ENCODE peak calls at places on chromosomes 1 and 21, in six cellular contexts. N is K562, V is choroid plexus epithelial cell, O is GM12864, G is OCI-LY7, R is thoracic aorta. U is an unnamed sample.

GRCh38 chr1:114485286-114485685 is 25.7 kb downstream of the TRIM33 start:
- DNase-seq in V (peak), G (no peak), R (no peak), O (no peak), N (no peak), U (peak)

GRCh38 chr1:173406783-173407230 is 70.3 kb upstream of the PRDX6 start:
- DNase-seq in V (no peak), R (no peak), G (peak), N (no peak), O (no peak), U (no peak)

GRCh38 chr1:176996455-176997090 is 167.9 kb downstream of the ASTN1 start:
- DNase-seq in V (peak), N (no peak), G (no peak), R (no peak), O (no peak), U (peak)

GRCh38 chr1:39103321-39104157 is 77.4 kb downstream of the NDUFS5 start:
- DNase-seq in G (no peak), R (no peak), V (peak), O (no peak), N (no peak), U (peak)

GRCh38 chr1:109228167-109228566 is 14.4 kb downstream of the SARS1 start:
- DNase-seq in O (no peak), R (no peak), V (peak), G (no peak), N (no peak), U (no peak)

GRCh38 chr1:57551476-57551875 is 127.6 kb upstream of the DAB1 start:
- DNase-seq in V (no peak), G (no peak), R (no peak), O (no peak), N (no peak), U (no peak)

GRCh38 chr1:4796999-4797375 is 142.6 kb downstream of the AJAP1 start:
- DNase-seq in G (peak), N (no peak), R (no peak), O (no peak), V (no peak), U (no peak)

GRCh38 chr1:166907763-166908162 is 31.7 kb upstream of the TADA1 start:
- DNase-seq in G (peak), O (peak), N (no peak), R (no peak), V (no peak), U (no peak)

GRCh38 chr1:48405400-48405799 is 66.6 kb downstream of the SPATA6 start:
- DNase-seq in O (no peak), G (no peak), V (no peak), N (no peak), R (no peak), U (peak)

GRCh38 chr1:225763815-225764548 is 13.6 kb upstream of the SRP9 start:
- DNase-seq in G (no peak), O (no peak), R (no peak), V (peak), N (no peak), U (peak)

GRCh38 chr21:44802396-44803153 is 955 bp upstream of the UBE2G2 start:
- DNase-seq in O (no peak), R (no peak), N (peak), V (peak), G (peak), U (no peak)
- TF ChIP-seq CTCF in O (no peak), R (no peak), N (peak), V (no peak), G (peak), U (no peak)

GRCh38 chr21:44461438-44462089 is 6.3 kb downstream of the LRRC3 start:
- DNase-seq in N (peak), V (no peak), G (no peak), O (no peak), R (no peak), U (no peak)
- TF ChIP-seq CTCF in N (peak), V (no peak), G (no peak), O (no peak), R (no peak), U (no peak)

GRCh38 chr1:19067912-19068638 is 111.6 kb upstream of the IFFO2 start:
- DNase-seq in O (no peak), N (no peak), G (no peak), V (no peak), R (no peak), U (no peak)

GRCh38 chr1:19066248-19066873 is 109.9 kb upstream of the IFFO2 start:
- DNase-seq in N (no peak), G (no peak), V (no peak), O (no peak), R (no peak), U (no peak)

GRCh38 chr1:19066874-19067186 is 110.4 kb upstream of the IFFO2 start:
- DNase-seq in V (no peak), O (no peak), G (no peak), R (no peak), N (no peak), U (no peak)

GRCh38 chr1:19068639-19069276 is 112.3 kb upstream of the IFFO2 start:
- DNase-seq in N (peak), O (no peak), R (no peak), G (no peak), V (no peak), U (no peak)

GRCh38 chr1:19067187-19067911 is 110.9 kb upstream of the IFFO2 start:
- DNase-seq in O (no peak), R (no peak), V (no peak), N (no peak), G (no peak), U (no peak)
- TF ChIP-seq CTCF in O (no peak), R (no peak), V (no peak), N (no peak), G (no peak), U (no peak)

DNA sequence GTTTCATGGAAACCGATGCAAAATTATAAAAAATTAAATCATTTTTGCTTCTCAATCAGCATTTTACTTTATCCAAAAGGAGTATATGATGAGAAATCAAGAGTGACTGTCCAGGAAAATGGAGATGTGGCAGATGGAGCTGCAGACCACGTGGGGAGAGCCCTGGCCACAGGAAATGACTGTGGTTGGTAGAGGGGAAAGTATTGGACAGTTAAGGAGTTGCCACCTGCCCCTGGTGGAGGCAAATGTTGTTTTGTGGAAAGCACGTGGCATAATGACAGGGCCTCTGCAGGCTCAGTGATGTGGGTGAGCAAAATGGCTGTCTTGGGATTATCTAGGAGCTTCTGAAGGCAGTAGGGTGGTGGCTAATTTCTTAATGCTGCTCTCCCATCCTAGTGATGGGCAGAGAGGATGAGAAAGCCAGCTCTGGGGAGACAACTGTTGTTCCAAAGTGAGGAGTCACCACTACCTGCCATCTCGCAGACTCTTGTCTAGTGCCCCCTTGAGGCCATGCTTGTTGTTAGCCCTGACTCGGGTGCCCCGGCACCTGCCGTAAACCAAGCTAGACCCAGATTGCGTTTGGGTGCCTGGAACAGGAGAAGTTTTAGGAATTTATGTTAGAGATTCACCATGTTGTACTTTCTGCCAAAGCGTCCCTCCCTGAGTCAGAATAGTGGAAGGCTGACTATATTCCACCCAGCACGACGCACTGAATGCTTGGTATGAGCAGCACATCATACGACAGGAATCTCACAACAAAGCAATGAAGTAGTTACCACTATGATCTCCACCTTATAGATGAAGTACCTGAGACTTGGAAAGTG is 144.0 kb downstream of the ROR1 start:
- DNase-seq in G (peak), O (no peak), R (no peak), V (peak), N (peak), U (peak)
- TF ChIP-seq CTCF in G (peak), O (peak), R (peak), V (peak), N (peak), U (peak)

DNA sequence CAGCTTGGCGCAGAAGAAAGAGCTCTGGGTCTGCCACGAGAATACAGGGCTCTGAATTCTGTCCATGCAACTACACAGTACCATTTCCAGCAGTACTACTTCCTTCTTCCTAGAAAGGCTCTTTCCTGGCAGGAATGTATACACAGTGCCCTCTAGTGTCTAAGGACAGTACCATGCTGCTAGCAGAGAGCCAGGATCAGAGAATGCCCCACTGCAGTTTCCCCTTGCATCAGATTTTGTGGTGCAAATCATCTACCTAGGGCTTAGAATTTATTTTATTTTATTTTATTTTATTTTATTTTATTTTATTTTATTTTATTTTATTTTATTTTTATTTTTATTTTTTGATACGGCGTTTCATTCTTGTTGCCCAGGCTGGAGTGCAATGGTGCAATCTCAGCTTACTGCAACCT is 50.8 kb downstream of the PAX7 start:
- DNase-seq in O (no peak), G (peak), R (no peak), V (peak), N (peak), U (peak)
- TF ChIP-seq CTCF in O (peak), G (peak), R (peak), V (peak), N (peak), U (peak)

DNA sequence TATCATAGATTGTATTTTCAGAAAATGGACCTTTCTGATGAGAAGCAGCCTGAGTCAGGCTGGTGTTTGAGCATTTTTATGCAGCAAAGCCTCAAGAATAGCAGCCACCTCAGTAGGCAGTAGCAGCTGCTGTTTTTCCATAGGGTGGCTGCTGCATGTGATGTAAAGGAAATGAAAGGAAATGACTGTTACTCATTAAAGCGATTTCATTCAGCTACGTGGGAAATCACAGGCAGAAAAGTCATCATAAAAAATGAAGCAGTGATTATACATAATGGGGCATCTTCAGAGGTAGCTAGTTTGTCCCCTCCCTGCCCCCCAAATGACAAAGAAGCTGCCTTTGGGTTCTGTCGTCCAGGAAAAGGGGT is 110.4 kb downstream of the PATJ start:
- DNase-seq in N (no peak), R (no peak), V (no peak), O (no peak), G (no peak), U (no peak)
- TF ChIP-seq CTCF in N (no peak), R (no peak), V (no peak), O (no peak), G (no peak), U (no peak)

DNA sequence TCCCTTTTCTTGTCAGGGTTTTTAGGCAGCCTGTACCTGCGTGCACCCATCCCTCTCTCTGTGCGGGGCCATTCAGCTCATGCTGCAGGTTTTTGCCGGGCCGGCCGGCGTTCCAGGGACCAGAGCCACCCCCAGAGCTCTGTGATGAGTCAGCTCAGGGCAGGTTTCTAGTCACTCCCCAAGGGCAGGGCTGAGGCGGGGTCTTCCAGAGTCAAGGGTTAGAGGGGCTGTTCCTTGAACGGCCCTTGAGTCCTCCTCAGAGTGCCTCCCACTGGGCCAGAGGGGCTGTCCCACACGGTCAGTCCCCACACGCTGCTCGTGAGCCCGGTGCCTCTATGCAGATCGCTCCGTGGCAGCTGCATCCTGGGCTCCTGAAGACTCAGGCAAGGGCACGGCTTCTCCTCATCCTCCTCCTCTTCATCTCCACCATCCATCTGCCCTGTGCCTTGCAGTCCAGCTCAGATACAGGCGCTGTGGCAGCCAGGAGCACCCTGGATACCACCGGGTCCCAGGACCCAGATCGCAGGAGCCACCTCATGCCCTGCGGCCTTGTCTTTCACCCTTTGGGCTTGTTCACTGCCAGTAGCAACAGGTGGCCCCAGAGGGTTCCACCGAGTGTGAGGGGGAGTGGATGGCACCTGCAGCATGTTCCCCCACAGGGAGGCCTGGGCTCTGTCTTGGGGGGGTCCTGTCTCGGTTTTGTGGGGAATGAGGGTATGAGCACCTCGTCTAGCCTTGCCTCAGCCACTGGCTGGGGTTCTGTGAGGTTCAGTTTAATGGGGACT is 17.4 kb downstream of the SLX9 start:
- DNase-seq in G (no peak), R (no peak), V (no peak), N (no peak), O (no peak), U (no peak)
- TF ChIP-seq CTCF in G (no peak), R (no peak), V (no peak), N (no peak), O (no peak), U (no peak)

GRCh38 chr1:207821464-207822045 is 69.7 kb downstream of the CD46 start:
- DNase-seq in V (no peak), N (no peak), O (no peak), G (no peak), R (no peak), U (no peak)
- TF ChIP-seq CTCF in V (no peak), N (no peak), O (peak), G (no peak), R (no peak), U (no peak)

U was measured in fibroblast of mammary gland.